ENCODE peak calls at places on chromosome 20, in six cellular contexts. G, P, L, T, H and I are unnamed samples.

GRCh38 chr20:59735917-59736316 is 131.6 kb downstream of the PHACTR3 start:
- DNase-seq in H (no peak), G (no peak), T (no peak), L (no peak), P (no peak), I (no peak)

GRCh38 chr20:50704971-50705370 is 13.6 kb upstream of the RIPOR3 start:
- DNase-seq in L (peak), T (no peak), H (no peak), P (no peak), G (peak), I (no peak)

GRCh38 chr20:63475209-63475608 is 2.8 kb upstream of the KCNQ2 start:
- DNase-seq in P (peak), T (no peak), G (peak), L (peak), H (peak), I (no peak)

GRCh38 chr20:31274441-31274840 is 17.0 kb downstream of the DEFB115 start:
- DNase-seq in L (no peak), T (no peak), P (no peak), H (no peak), G (no peak), I (no peak)

GRCh38 chr20:51697119-51697826 is 70.9 kb downstream of the ATP9A start:
- DNase-seq in L (peak), P (no peak), T (no peak), H (no peak), G (peak), I (no peak)

GRCh38 chr20:50467618-50468373 is 42.4 kb upstream of the PTPN1 start:
- DNase-seq in G (peak), L (peak), T (no peak), H (peak), P (peak), I (no peak)

GRCh38 chr20:62032606-62033368 is 32.9 kb downstream of the TAF4 start:
- DNase-seq in G (no peak), T (no peak), P (no peak), H (no peak), L (no peak), I (no peak)

GRCh38 chr20:3734111-3734843 is 1.8 kb downstream of the HSPA12B start:
- DNase-seq in G (no peak), H (peak), T (no peak), P (no peak), L (no peak), I (no peak)

GRCh38 chr20:2745060-2745910 is 52.7 kb downstream of the EBF4 start:
- DNase-seq in H (no peak), P (peak), T (no peak), L (no peak), G (no peak), I (no peak)

GRCh38 chr20:34534391-34535165 is 18.4 kb downstream of the DYNLRB1 start:
- DNase-seq in P (no peak), H (no peak), L (no peak), T (no peak), G (no peak), I (no peak)

GRCh38 chr20:7967199-7967844 is 27.1 kb upstream of the HAO1 start:
- DNase-seq in T (no peak), L (peak), P (peak), H (no peak), G (no peak), I (no peak)

GRCh38 chr20:8242827-8243764 is 111.0 kb downstream of the PLCB1 start:
- DNase-seq in L (no peak), H (no peak), P (no peak), G (no peak), T (no peak), I (no peak)

GRCh38 chr20:41436679-41437078 is 70.1 kb upstream of the EMILIN3 start:
- DNase-seq in P (no peak), G (peak), L (peak), H (no peak), T (no peak), I (no peak)

GRCh38 chr20:24136659-24137246 is 148.2 kb upstream of the GGTLC1 start:
- DNase-seq in P (no peak), T (no peak), H (no peak), G (no peak), L (no peak), I (no peak)

GRCh38 chr20:24134930-24135329 is 146.4 kb upstream of the GGTLC1 start:
- DNase-seq in L (no peak), G (no peak), P (no peak), T (no peak), H (no peak), I (no peak)

GRCh38 chr20:24132246-24132645 is 143.7 kb upstream of the GGTLC1 start:
- DNase-seq in G (no peak), T (no peak), P (peak), L (no peak), H (no peak), I (no peak)

GRCh38 chr20:24135786-24136185 is 147.2 kb upstream of the GGTLC1 start:
- DNase-seq in G (no peak), T (no peak), P (no peak), H (no peak), L (no peak), I (no peak)

DNA sequence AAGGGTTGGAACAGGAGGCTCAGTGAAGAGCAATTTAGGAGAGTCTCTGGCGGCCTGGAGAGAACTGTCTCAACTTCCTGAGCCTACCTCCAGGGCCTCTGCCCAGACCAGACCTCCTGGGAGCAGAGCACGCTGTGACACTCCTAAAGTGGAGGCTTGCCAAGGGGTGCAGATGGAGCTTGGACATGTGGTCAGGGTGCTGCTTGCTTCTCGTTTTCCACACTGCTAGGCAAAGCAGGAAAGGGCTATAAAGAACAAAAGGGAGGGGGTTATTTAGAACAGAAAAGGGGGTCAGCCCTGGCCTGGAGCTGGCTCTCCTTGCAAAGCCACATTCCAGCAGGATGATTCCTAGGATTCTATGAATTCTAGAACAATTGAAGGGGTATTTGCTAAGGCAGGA is 145.7 kb upstream of the GGTLC1 start:
- DNase-seq in T (no peak), L (no peak), G (no peak), H (no peak), P (peak), I (no peak)
- H2BK5ac ChIP-seq in T (no peak), L (no peak), G (no peak), H (no peak), P (no peak), I (no peak)

GRCh38 chr20:5092765-5093339 is 26.9 kb downstream of the PCNA start:
- DNase-seq in P (no peak), L (no peak), H (no peak), T (no peak), G (no peak), I (no peak)

GRCh38 chr20:5085380-5085779 is 34.4 kb downstream of the PCNA start:
- DNase-seq in L (no peak), G (no peak), P (no peak), H (no peak), T (no peak), I (no peak)

GRCh38 chr20:5088688-5089087 is 31.1 kb downstream of the PCNA start:
- DNase-seq in H (no peak), P (no peak), G (no peak), L (no peak), T (no peak), I (no peak)

GRCh38 chr20:5091902-5092301 is 27.9 kb downstream of the PCNA start:
- DNase-seq in P (no peak), L (no peak), T (no peak), G (no peak), H (no peak), I (no peak)

DNA sequence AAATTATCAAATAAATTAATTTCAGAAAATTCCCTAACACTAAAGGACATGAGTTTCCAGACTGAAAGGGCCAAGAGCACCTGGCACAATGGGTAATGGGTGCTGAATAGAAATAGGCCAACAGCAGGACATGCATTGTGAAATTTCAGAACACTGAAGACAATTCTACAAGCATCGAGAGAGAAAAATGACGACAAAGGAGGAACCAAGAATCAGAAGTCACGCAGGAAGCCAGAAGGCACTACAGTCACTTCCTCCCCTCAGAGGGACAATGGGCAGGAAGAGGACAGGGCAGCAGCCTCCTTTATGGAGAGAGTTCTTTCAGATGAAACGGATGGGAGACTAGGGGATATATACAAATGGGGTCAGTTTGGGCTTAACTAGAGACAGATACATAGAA is 29.6 kb downstream of the PCNA start:
- DNase-seq in G (no peak), H (no peak), P (no peak), T (no peak), L (no peak), I (no peak)
- H2BK5ac ChIP-seq in G (no peak), H (no peak), P (no peak), T (no peak), L (no peak), I (no peak)

GRCh38 chr20:57389695-57390603 is 1.2 kb upstream of the RBM38 start:
- DNase-seq in P (peak), G (no peak), L (no peak), H (peak), T (peak), I (peak)
- H2BK5ac ChIP-seq in P (no peak), G (no peak), L (no peak), H (no peak), T (peak), I (no peak)

DNA sequence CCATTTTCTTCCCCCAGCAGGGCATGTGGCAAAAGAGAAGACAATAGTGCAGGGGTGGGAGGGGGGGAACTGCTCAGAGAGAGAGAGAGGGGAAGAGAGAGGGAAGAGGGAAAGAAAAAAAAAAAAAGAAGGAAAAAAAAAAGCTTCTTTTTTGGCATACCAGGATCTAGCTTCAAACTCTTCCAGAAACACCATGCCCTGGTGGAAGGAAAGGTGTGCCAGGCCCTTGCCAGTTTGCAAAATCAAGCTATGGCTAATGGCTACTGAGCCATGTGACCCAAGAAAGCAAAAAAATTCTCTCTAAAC is 326 bp downstream of the ZMYND8 start:
- DNase-seq in H (no peak), L (no peak), T (no peak), G (no peak), P (no peak), I (no peak)
- H2BK5ac ChIP-seq in H (peak), L (peak), T (peak), G (peak), P (peak), I (no peak)

GRCh38 chr20:32510120-32510600 is 75.0 kb downstream of the NOL4L start:
- DNase-seq in H (peak), G (no peak), T (no peak), L (no peak), P (no peak), I (no peak)
- H2BK5ac ChIP-seq in H (no peak), G (no peak), T (no peak), L (no peak), P (no peak), I (no peak)

DNA sequence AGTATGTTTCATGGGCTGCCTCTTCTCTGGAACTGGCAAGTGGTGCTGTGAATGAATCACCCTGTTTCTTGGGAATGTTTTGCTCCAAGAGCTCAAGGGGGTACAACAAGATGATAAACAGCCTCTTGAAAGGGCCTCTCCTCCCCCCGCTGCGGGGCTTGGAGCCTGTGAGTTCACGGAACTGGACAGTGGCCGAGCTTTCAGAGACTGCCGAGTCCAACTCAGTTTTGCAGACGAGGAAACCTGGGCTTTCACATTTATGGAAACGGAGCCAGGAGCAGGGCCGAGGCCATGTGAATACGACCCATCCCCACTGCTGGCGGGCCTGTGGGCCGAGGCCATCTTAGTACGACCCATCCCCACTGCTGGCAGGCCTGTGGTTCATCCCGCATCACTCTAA is 18.2 kb upstream of the SRC start:
- DNase-seq in L (peak), P (no peak), H (no peak), T (no peak), G (peak), I (no peak)
- H2BK5ac ChIP-seq in L (no peak), P (no peak), H (no peak), T (no peak), G (no peak), I (no peak)

GRCh38 chr20:19937651-19938420 is 79.3 kb upstream of the NAA20 start:
- DNase-seq in H (no peak), P (no peak), L (no peak), G (no peak), T (no peak), I (no peak)

GRCh38 chr20:19934792-19935491 is 82.2 kb upstream of the NAA20 start:
- DNase-seq in T (no peak), P (no peak), L (no peak), H (no peak), G (peak), I (no peak)

GRCh38 chr20:19938421-19938787 is 78.8 kb upstream of the NAA20 start:
- DNase-seq in H (no peak), P (no peak), G (no peak), L (no peak), T (no peak), I (no peak)

GRCh38 chr20:19935842-19936241 is 81.3 kb upstream of the NAA20 start:
- DNase-seq in T (no peak), H (no peak), G (peak), P (no peak), L (no peak), I (no peak)

DNA sequence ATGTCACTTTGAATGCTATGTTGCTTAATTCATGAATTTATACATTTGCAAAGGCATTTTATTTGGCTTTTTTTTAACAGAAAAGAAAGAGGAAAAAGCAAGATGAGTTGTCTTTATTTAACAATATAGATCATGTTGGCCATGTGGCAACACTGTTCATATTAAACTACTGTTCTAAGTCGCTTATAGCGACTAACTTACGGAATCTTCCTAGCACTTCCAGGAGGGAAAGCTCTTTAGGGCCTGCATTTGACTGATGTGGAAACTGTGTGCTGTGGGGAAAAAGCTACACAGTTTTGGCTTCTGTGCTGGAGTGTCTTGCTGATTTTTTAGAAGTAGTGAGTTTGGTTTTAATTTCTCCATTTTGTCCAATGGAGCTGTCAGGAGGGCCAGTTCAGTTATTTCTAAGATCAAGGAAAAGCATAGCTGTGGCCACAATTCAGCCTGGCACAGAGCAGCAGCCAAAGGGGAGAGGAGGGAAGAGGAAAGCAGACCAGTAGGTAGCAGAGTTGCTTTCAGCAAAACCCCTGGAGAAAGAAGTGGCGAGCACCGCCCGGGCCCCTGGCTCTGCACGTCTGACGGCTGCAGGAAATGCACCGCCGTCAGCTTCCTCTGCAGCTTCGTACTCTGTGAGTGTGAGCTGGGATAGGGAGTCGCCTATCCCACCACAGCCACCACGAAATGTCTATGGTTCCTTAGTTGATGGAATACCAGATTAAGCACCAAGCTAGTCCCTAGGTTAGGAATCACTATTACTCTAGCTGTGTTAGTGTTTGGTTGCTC is 80.2 kb upstream of the NAA20 start:
- DNase-seq in L (no peak), T (no peak), G (no peak), H (no peak), P (no peak), I (no peak)
- H2BK5ac ChIP-seq in L (no peak), T (no peak), G (no peak), H (no peak), P (no peak), I (no peak)

GRCh38 chr20:54479138-54479906 is 3.9 kb downstream of the DOK5 start:
- DNase-seq in H (peak), T (no peak), L (peak), P (peak), G (no peak), I (no peak)
- H2BK5ac ChIP-seq in H (no peak), T (peak), L (no peak), P (no peak), G (no peak), I (no peak)